ENCODE peak calls at places on chromosomes 11 and 22, in seven cellular contexts. M is fibroblast of lung, U is A549, L is neuronal stem cell, E is epithelial cell of esophagus, P is cardiac fibroblast, C is left ventricle myocardium inferior. Q is an unnamed sample.

GRCh38 chr11:46055371-46055770 is 65.9 kb downstream of the PHF21A start:
- DNase-seq in M (peak), L (peak), C (no peak), P (peak), E (no peak), U (no peak), Q (no peak)

GRCh38 chr11:133302056-133302455 is 230.2 kb downstream of the OPCML start:
- DNase-seq in M (no peak), P (no peak), E (no peak), L (no peak), U (no peak), C (no peak), Q (no peak)

GRCh38 chr11:102497061-102497460 is 33.5 kb downstream of the MMP7 start:
- DNase-seq in P (peak), L (no peak), C (no peak), U (no peak), M (peak), E (peak), Q (no peak)

GRCh38 chr11:1877211-1878133 is 14.2 kb downstream of the PRR33 start:
- DNase-seq in L (no peak), M (peak), E (peak), U (no peak), C (peak), P (peak), Q (no peak)

GRCh38 chr22:22857607-22858558 is 29.7 kb upstream of the IGLL5 start:
- DNase-seq in M (no peak), L (no peak), C (no peak), U (no peak), E (no peak), P (no peak), Q (no peak)

GRCh38 chr22:44620129-44620840 is 81.7 kb upstream of the PRR5 start:
- DNase-seq in C (peak), M (peak), L (peak), P (peak), E (peak), U (peak), Q (peak)

GRCh38 chr11:130198292-130198691 is 38.7 kb downstream of the ST14 start:
- DNase-seq in U (no peak), E (no peak), L (no peak), M (no peak), C (no peak), P (no peak), Q (no peak)

GRCh38 chr11:46369458-46370152 is 11.9 kb upstream of the MDK start:
- DNase-seq in P (peak), U (peak), L (no peak), C (no peak), E (peak), M (peak), Q (peak)

GRCh38 chr11:2796508-2797180 is 88.9 kb downstream of the CDKN1C start:
- DNase-seq in U (no peak), M (no peak), C (peak), E (no peak), P (no peak), L (no peak), Q (peak)

GRCh38 chr11:67667490-67668190 is 6.8 kb downstream of the ALDH3B2 start:
- DNase-seq in U (no peak), P (no peak), M (no peak), L (no peak), C (no peak), E (no peak), Q (no peak)

GRCh38 chr11:60197442-60197841 is 14.6 kb upstream of the MS4A6A start:
- DNase-seq in U (no peak), P (no peak), L (no peak), M (no peak), E (no peak), C (no peak), Q (no peak)

GRCh38 chr11:5611627-5612026 is 13.2 kb upstream of the TRIM34 start:
- DNase-seq in C (no peak), P (no peak), E (no peak), L (no peak), M (no peak), U (peak), Q (no peak)

GRCh38 chr11:123505546-123506299 is 75.7 kb downstream of the GRAMD1B start:
- DNase-seq in U (no peak), M (no peak), L (no peak), E (no peak), C (no peak), P (no peak), Q (no peak)

GRCh38 chr22:44221710-44222475 is 41.2 kb downstream of the PARVG start:
- DNase-seq in U (no peak), L (no peak), C (no peak), E (no peak), M (no peak), P (no peak), Q (no peak)

GRCh38 chr11:19393941-19394340 is 153.2 kb upstream of the E2F8 start:
- DNase-seq in C (no peak), U (no peak), M (peak), E (peak), P (peak), L (no peak), Q (no peak)
- H3K4me3 ChIP-seq in C (no peak), U (no peak), M (no peak), E (no peak), P (no peak), L (no peak), Q (no peak)

GRCh38 chr11:31822604-31823371 is 11.7 kb upstream of the PAX6 start:
- DNase-seq in E (no peak), P (no peak), L (no peak), C (no peak), M (no peak), U (no peak), Q (no peak)

GRCh38 chr11:31825453-31826391 is 14.6 kb upstream of the PAX6 start:
- DNase-seq in P (no peak), E (no peak), C (no peak), U (no peak), M (no peak), L (peak), Q (no peak)

GRCh38 chr11:31823372-31824371 is 12.6 kb upstream of the PAX6 start:
- DNase-seq in L (no peak), P (no peak), E (no peak), C (no peak), U (no peak), M (no peak), Q (no peak)

GRCh38 chr11:31826530-31827438 is 15.7 kb upstream of the PAX6 start:
- DNase-seq in M (no peak), C (no peak), E (no peak), U (no peak), P (no peak), L (peak), Q (no peak)

DNA sequence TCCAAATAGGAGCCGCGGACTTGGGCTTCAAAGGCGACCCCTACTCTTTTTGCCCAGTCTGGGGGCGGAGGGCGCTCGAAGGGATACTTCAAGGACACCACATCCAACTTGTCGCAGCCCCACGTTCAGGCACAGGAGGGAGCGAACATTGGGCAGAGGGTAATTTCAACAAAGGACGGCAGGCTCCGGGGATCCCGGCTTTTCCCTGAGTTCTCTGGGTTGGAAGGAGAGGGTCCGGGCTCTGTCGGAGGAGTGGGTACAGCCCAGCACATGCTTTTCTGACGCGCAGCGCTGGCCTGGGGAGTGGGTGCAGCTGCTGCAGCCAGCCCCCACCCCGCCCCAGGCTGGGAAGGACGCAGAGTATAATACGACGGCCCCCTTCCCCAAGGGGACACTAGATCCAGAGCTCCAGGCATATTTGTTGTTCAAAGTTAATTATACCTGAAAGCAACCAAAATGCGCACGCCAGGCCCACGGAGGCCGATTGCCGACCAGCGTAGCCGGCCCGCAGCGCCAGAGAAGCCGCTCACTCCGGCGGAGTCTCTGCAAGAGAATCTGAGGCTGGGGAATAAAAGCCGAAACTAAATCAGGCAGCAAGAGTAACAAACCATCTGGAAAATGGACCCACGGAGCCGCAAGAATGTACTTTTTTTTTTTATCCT is 13.8 kb upstream of the PAX6 start:
- DNase-seq in E (no peak), L (no peak), C (no peak), M (no peak), P (no peak), U (no peak), Q (no peak)
- H3K4me3 ChIP-seq in E (no peak), L (no peak), C (no peak), M (no peak), P (no peak), U (no peak), Q (no peak)

DNA sequence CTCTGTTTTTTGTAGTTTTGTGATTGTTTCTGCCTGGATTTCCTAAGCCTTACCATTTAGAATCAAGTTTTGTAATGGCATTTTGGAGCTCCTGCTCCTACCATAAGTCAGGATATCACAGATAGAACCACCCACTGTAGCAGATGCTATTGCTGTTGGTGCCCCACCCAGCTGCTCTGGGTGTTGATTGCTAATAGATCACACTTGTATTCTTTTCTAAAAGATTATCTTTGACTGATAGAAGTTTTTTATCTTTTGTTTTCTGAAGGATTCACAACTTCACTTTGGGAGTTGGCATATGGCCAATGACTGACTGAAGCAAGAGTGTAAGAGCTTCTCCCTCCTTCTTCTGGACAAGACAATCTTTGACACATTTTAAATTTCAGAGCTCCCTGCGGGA is 76.0 kb downstream of the EHF start:
- DNase-seq in P (no peak), E (no peak), C (no peak), U (no peak), M (peak), L (no peak), Q (no peak)
- H3K4me3 ChIP-seq in P (no peak), E (no peak), C (no peak), U (no peak), M (no peak), L (no peak), Q (no peak)

GRCh38 chr11:65945941-65946558 is 770 bp downstream of the TSGA10IP start:
- DNase-seq in C (no peak), E (no peak), U (no peak), M (no peak), P (no peak), L (no peak), Q (no peak)
- H3K4me3 ChIP-seq in C (no peak), E (no peak), U (no peak), M (no peak), P (no peak), L (peak), Q (no peak)

DNA sequence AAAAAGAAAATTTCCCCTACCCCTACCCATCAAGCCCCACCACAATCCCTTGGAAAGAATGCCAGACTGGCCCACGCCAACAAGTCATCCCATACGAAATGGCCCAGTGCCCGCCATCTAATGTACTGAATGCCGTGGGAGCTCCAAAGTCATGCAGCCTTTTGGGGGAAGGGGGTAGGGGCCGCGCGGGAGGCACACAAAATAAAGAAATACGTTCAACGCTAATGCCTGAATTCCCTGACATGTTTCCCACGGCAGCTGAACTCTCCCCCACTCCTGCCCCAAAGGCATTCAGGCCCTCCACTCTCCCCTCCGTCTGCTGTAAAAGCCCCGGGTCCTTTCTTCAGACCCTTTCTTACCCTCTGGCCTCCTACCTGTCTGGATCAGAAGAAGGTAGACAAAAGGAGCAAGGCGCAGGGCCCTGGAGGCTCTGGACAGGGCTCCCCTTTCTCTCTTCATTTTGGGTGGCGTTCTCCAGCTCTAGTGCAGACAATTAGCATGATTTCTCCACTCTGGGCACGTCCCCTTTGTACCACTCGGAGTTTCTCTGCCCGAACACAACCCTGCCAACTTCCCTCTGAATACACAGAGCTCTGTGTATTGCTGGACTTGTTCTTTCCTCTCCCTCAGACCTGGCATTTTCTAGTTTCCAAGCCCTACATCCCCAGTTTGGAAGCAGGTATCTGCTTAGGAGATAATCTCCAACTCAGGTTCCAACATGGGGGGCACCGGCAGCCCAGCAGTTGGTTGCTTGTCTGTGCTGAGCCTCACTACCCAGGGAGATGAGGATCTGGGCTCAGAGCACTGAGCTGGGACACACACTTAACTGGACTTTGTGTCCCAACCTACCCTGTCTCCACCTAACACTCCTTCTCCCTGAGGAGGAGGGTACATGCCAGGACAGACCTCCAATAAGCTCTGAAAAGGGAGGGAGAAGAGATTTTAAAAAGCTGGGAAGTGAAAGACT is at the start of gene HEPACAM:
- DNase-seq in L (no peak), C (no peak), E (no peak), U (no peak), P (no peak), M (no peak), Q (peak)
- H3K4me3 ChIP-seq in L (no peak), C (no peak), E (no peak), U (no peak), P (no peak), M (no peak), Q (peak)

DNA sequence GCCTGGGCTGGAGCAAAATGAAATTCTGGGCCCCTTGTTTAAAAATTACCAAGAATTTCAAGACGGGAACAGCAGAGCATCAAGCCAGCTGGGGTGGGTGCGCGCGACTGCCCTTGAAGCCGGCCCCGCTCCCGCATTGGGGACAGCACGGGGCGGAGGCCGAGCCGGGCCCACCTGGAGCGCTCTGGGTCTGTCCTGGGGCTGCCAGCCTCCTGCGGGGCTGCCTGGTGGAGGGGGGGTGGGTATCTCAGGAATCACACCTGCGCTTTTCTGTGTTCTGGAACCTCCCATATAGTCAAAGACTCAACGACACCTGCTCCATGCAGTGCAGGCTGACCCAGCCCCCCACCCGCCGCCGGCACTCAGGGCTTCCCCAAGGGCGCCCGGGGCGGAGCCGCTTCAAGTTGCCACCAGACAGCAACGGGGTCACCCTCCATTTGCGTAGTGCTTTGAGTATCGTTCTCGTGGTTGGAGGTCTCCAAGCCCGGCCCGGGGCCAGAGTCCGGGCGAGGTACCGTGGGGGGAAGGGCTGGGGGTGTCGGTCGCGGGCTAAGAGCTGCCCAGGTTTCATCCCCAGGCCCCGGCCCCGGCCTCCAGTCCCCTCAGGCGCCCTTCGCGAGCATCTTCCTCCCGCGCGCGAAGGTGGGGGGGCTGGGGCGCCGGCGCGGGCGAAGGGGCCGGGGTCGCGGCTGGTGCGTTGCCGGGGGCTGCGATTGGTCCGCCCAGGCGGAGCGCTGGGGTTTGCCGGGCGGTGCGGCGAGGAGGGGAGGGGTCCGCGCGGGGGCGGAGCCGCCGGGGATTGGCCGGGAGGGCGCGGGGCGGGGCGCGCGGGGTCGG is 6.6 kb downstream of the TSPAN4 start:
- DNase-seq in M (no peak), U (no peak), C (no peak), L (no peak), P (no peak), E (no peak), Q (no peak)
- H3K4me3 ChIP-seq in M (peak), U (no peak), C (peak), L (peak), P (no peak), E (peak), Q (peak)

DNA sequence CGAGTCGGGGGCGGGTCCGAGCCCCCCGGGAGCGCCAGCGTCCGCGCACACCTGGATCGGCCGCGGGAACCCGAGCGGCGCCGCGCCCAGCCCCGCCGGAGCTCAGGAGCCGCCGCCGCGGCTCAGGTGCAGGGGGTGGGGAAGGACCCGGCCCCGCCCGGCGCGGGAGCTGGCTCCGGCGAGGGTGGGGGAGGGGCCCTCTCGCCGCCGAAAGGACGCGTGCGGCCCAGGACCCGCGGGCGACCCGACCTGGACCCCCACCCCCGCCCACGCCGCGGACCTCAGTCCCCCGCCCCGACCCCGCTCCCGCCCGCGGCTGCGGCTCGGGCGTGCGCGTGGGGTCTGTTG is at the start of gene SHANK2:
- DNase-seq in M (no peak), C (no peak), E (peak), U (no peak), L (no peak), P (no peak), Q (no peak)
- H3K4me3 ChIP-seq in M (peak), C (peak), E (peak), U (peak), L (peak), P (peak), Q (peak)

GRCh38 chr11:73981051-73981805 is 1.4 kb downstream of the UCP2 start:
- DNase-seq in E (no peak), M (no peak), U (no peak), P (no peak), L (no peak), C (no peak), Q (no peak)
- H3K4me3 ChIP-seq in E (no peak), M (peak), U (peak), P (no peak), L (peak), C (peak), Q (peak)

DNA sequence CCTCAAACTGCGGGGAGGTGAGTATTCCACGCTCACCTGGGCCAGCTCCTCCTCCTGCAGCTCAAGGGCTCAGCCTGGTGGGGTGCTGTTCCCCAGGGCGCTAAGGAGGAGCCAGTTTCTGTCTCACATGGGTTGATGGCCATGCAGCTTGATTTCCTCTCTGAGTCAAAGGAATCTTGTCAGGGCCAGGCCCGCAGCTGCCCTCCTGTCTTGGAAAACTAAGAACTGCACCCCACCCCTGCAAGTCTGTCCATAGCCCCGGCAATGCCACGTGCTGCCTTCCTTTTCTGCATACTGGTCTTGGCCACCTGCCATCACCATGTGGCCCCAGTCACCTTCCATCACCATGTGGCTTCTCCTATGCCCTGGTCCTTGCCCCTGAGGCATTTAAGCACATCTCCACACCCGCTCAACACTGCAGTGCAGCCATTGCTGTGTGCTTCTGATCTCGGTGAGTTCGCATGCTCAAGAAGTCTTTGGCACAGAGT is 35.2 kb upstream of the CLDN5 start:
- DNase-seq in E (peak), L (no peak), C (no peak), M (no peak), P (no peak), U (no peak), Q (no peak)
- H3K4me3 ChIP-seq in E (no peak), L (peak), C (no peak), M (no peak), P (no peak), U (no peak), Q (no peak)